ENCODE peak calls at places on chromosomes 16 and 17, in ten cellular contexts. One of them, this sample, is unnamed.

GRCh38 chr17:77785526-77785925 is 173.0 kb upstream of the TNRC6C start:
- DNase-seq in lower lobe of right lung: no peak
- DNase-seq in CD8-positive, alpha-beta T cell: no peak
- DNase-seq in omental fat pad: no peak
- DNase-seq in fibroblast of the aortic adventitia: no peak
- DNase-seq in AG04450: no peak
- DNase-seq in left ventricle myocardium inferior: no peak
- DNase-seq in lung: no peak
- DNase-seq in glutamatergic neuron: no peak
- DNase-seq in MM.1S: no peak
- DNase-seq in this sample: no peak

GRCh38 chr17:73394523-73395450 is 83.0 kb upstream of the CDC42EP4 start:
- DNase-seq in AG04450: no peak
- DNase-seq in glutamatergic neuron: no peak
- DNase-seq in lung: no peak
- DNase-seq in left ventricle myocardium inferior: no peak
- DNase-seq in lower lobe of right lung: peak
- DNase-seq in CD8-positive, alpha-beta T cell: no peak
- DNase-seq in fibroblast of the aortic adventitia: no peak
- DNase-seq in omental fat pad: no peak
- DNase-seq in MM.1S: no peak
- DNase-seq in this sample: no peak

GRCh38 chr16:55811811-55812210 is 21.1 kb downstream of the CES1 start:
- DNase-seq in MM.1S: no peak
- DNase-seq in CD8-positive, alpha-beta T cell: no peak
- DNase-seq in left ventricle myocardium inferior: no peak
- DNase-seq in fibroblast of the aortic adventitia: no peak
- DNase-seq in omental fat pad: no peak
- DNase-seq in lung: no peak
- DNase-seq in lower lobe of right lung: no peak
- DNase-seq in glutamatergic neuron: no peak
- DNase-seq in AG04450: no peak
- DNase-seq in this sample: no peak

GRCh38 chr17:46191332-46192210 is 1.7 kb downstream of the KANSL1 start:
- DNase-seq in fibroblast of the aortic adventitia: peak
- DNase-seq in CD8-positive, alpha-beta T cell: no peak
- DNase-seq in MM.1S: peak
- DNase-seq in AG04450: no peak
- DNase-seq in lower lobe of right lung: no peak
- DNase-seq in left ventricle myocardium inferior: no peak
- DNase-seq in glutamatergic neuron: peak
- DNase-seq in omental fat pad: no peak
- DNase-seq in lung: no peak
- DNase-seq in this sample: peak

GRCh38 chr17:33712120-33712519 is 419.0 kb upstream of the ASIC2 start:
- DNase-seq in CD8-positive, alpha-beta T cell: no peak
- DNase-seq in lung: no peak
- DNase-seq in fibroblast of the aortic adventitia: no peak
- DNase-seq in glutamatergic neuron: no peak
- DNase-seq in left ventricle myocardium inferior: no peak
- DNase-seq in MM.1S: no peak
- DNase-seq in AG04450: no peak
- DNase-seq in omental fat pad: no peak
- DNase-seq in lower lobe of right lung: no peak
- DNase-seq in this sample: no peak

GRCh38 chr16:57544129-57544653 is 1.7 kb downstream of the ADGRG5 start:
- DNase-seq in MM.1S: peak
- DNase-seq in fibroblast of the aortic adventitia: no peak
- DNase-seq in omental fat pad: peak
- DNase-seq in glutamatergic neuron: no peak
- DNase-seq in AG04450: no peak
- DNase-seq in lower lobe of right lung: peak
- DNase-seq in left ventricle myocardium inferior: no peak
- DNase-seq in lung: no peak
- DNase-seq in CD8-positive, alpha-beta T cell: no peak
- DNase-seq in this sample: peak

GRCh38 chr17:47220531-47220999 is 11.4 kb downstream of the MYL4 start:
- DNase-seq in left ventricle myocardium inferior: no peak
- DNase-seq in lung: no peak
- DNase-seq in fibroblast of the aortic adventitia: no peak
- DNase-seq in omental fat pad: no peak
- DNase-seq in lower lobe of right lung: no peak
- DNase-seq in AG04450: no peak
- DNase-seq in CD8-positive, alpha-beta T cell: no peak
- DNase-seq in glutamatergic neuron: no peak
- DNase-seq in MM.1S: no peak
- DNase-seq in this sample: no peak

GRCh38 chr16:27847030-27847550 is 216.4 kb downstream of the GSG1L start:
- DNase-seq in glutamatergic neuron: no peak
- DNase-seq in AG04450: no peak
- DNase-seq in MM.1S: no peak
- DNase-seq in left ventricle myocardium inferior: no peak
- DNase-seq in CD8-positive, alpha-beta T cell: no peak
- DNase-seq in fibroblast of the aortic adventitia: peak
- DNase-seq in omental fat pad: no peak
- DNase-seq in lung: no peak
- DNase-seq in lower lobe of right lung: no peak
- DNase-seq in this sample: no peak

GRCh38 chr16:85385463-85386331 is 227.4 kb upstream of the GSE1 start:
- DNase-seq in CD8-positive, alpha-beta T cell: no peak
- DNase-seq in glutamatergic neuron: peak
- DNase-seq in MM.1S: no peak
- DNase-seq in lower lobe of right lung: peak
- DNase-seq in AG04450: no peak
- DNase-seq in lung: no peak
- DNase-seq in left ventricle myocardium inferior: peak
- DNase-seq in fibroblast of the aortic adventitia: no peak
- DNase-seq in omental fat pad: no peak
- DNase-seq in this sample: no peak

GRCh38 chr16:48053346-48053745 is 102.4 kb downstream of the ABCC12 start:
- DNase-seq in lower lobe of right lung: peak
- DNase-seq in left ventricle myocardium inferior: no peak
- DNase-seq in MM.1S: no peak
- DNase-seq in fibroblast of the aortic adventitia: peak
- DNase-seq in omental fat pad: no peak
- DNase-seq in glutamatergic neuron: peak
- DNase-seq in CD8-positive, alpha-beta T cell: no peak
- DNase-seq in AG04450: peak
- DNase-seq in lung: peak
- DNase-seq in this sample: no peak

GRCh38 chr16:88732961-88733294 is 26.6 kb downstream of the CTU2 start:
- DNase-seq in MM.1S: no peak
- DNase-seq in omental fat pad: no peak
- DNase-seq in CD8-positive, alpha-beta T cell: no peak
- DNase-seq in lung: no peak
- DNase-seq in lower lobe of right lung: no peak
- DNase-seq in glutamatergic neuron: no peak
- DNase-seq in AG04450: no peak
- DNase-seq in fibroblast of the aortic adventitia: no peak
- DNase-seq in left ventricle myocardium inferior: no peak
- DNase-seq in this sample: no peak

GRCh38 chr16:88731699-88732098 is 25.4 kb downstream of the CTU2 start:
- DNase-seq in lower lobe of right lung: no peak
- DNase-seq in CD8-positive, alpha-beta T cell: no peak
- DNase-seq in omental fat pad: no peak
- DNase-seq in lung: no peak
- DNase-seq in MM.1S: no peak
- DNase-seq in glutamatergic neuron: peak
- DNase-seq in AG04450: no peak
- DNase-seq in fibroblast of the aortic adventitia: no peak
- DNase-seq in left ventricle myocardium inferior: no peak
- DNase-seq in this sample: peak

GRCh38 chr16:88730632-88731607 is 24.6 kb downstream of the CTU2 start:
- DNase-seq in lower lobe of right lung: no peak
- DNase-seq in fibroblast of the aortic adventitia: no peak
- DNase-seq in CD8-positive, alpha-beta T cell: no peak
- DNase-seq in AG04450: no peak
- DNase-seq in left ventricle myocardium inferior: no peak
- DNase-seq in MM.1S: no peak
- DNase-seq in glutamatergic neuron: peak
- DNase-seq in omental fat pad: no peak
- DNase-seq in lung: no peak
- DNase-seq in this sample: no peak

GRCh38 chr16:88733630-88734360 is 27.5 kb downstream of the CTU2 start:
- DNase-seq in MM.1S: no peak
- DNase-seq in fibroblast of the aortic adventitia: no peak
- DNase-seq in glutamatergic neuron: no peak
- DNase-seq in AG04450: no peak
- DNase-seq in lower lobe of right lung: no peak
- DNase-seq in left ventricle myocardium inferior: no peak
- DNase-seq in omental fat pad: no peak
- DNase-seq in lung: no peak
- DNase-seq in CD8-positive, alpha-beta T cell: no peak
- DNase-seq in this sample: no peak

GRCh38 chr16:88732172-88732960 is 26.1 kb downstream of the CTU2 start:
- DNase-seq in glutamatergic neuron: no peak
- DNase-seq in MM.1S: no peak
- DNase-seq in lower lobe of right lung: no peak
- DNase-seq in omental fat pad: no peak
- DNase-seq in fibroblast of the aortic adventitia: no peak
- DNase-seq in left ventricle myocardium inferior: no peak
- DNase-seq in AG04450: no peak
- DNase-seq in CD8-positive, alpha-beta T cell: no peak
- DNase-seq in lung: no peak
- DNase-seq in this sample: no peak
- TF ChIP-seq CTCF in glutamatergic neuron: no peak
- TF ChIP-seq CTCF in MM.1S: no peak
- TF ChIP-seq CTCF in lower lobe of right lung: no peak
- TF ChIP-seq CTCF in omental fat pad: no peak
- TF ChIP-seq CTCF in fibroblast of the aortic adventitia: no peak
- TF ChIP-seq CTCF in left ventricle myocardium inferior: no peak
- TF ChIP-seq CTCF in AG04450: no peak
- TF ChIP-seq CTCF in CD8-positive, alpha-beta T cell: no peak
- TF ChIP-seq CTCF in lung: no peak
- TF ChIP-seq CTCF in this sample: no peak

GRCh38 chr16:75485230-75486013 is 9.8 kb downstream of the CHST6 start:
- DNase-seq in fibroblast of the aortic adventitia: no peak
- DNase-seq in omental fat pad: no peak
- DNase-seq in CD8-positive, alpha-beta T cell: no peak
- DNase-seq in lower lobe of right lung: no peak
- DNase-seq in left ventricle myocardium inferior: no peak
- DNase-seq in MM.1S: no peak
- DNase-seq in AG04450: no peak
- DNase-seq in lung: no peak
- DNase-seq in glutamatergic neuron: no peak
- DNase-seq in this sample: no peak

GRCh38 chr16:75486014-75486404 is 9.2 kb downstream of the CHST6 start:
- DNase-seq in omental fat pad: no peak
- DNase-seq in MM.1S: peak
- DNase-seq in left ventricle myocardium inferior: no peak
- DNase-seq in fibroblast of the aortic adventitia: no peak
- DNase-seq in glutamatergic neuron: no peak
- DNase-seq in lower lobe of right lung: no peak
- DNase-seq in lung: no peak
- DNase-seq in AG04450: no peak
- DNase-seq in CD8-positive, alpha-beta T cell: no peak
- DNase-seq in this sample: no peak

GRCh38 chr16:75486666-75487313 is 8.5 kb downstream of the CHST6 start:
- DNase-seq in lung: no peak
- DNase-seq in CD8-positive, alpha-beta T cell: no peak
- DNase-seq in glutamatergic neuron: no peak
- DNase-seq in MM.1S: no peak
- DNase-seq in lower lobe of right lung: no peak
- DNase-seq in AG04450: no peak
- DNase-seq in fibroblast of the aortic adventitia: no peak
- DNase-seq in omental fat pad: no peak
- DNase-seq in left ventricle myocardium inferior: no peak
- DNase-seq in this sample: peak

GRCh38 chr16:75491876-75492275 is 3.4 kb downstream of the CHST6 start:
- DNase-seq in lower lobe of right lung: no peak
- DNase-seq in lung: no peak
- DNase-seq in AG04450: no peak
- DNase-seq in CD8-positive, alpha-beta T cell: no peak
- DNase-seq in left ventricle myocardium inferior: no peak
- DNase-seq in glutamatergic neuron: peak
- DNase-seq in fibroblast of the aortic adventitia: no peak
- DNase-seq in MM.1S: no peak
- DNase-seq in omental fat pad: no peak
- DNase-seq in this sample: peak

DNA sequence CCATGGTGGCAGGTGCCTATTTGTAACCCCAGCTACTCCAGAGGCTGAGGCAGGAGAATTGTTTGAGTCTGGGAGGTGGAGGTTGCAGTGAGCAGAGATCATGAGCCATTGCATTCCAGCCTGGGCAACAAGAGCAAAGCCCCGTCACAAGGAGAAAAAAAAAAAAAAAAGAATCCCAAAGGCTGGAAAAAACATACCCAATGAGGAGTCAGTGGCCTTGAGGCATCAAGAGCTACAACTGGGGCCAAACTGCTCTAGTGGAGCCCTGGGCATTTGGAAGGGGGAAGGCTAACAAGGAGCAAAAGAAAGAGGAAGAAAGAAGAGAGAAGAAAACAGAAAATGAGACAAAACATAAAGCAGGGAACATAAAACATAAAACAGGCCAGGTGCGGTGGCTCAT is 6.9 kb downstream of the CHST6 start:
- DNase-seq in fibroblast of the aortic adventitia: no peak
- DNase-seq in omental fat pad: no peak
- DNase-seq in AG04450: no peak
- DNase-seq in CD8-positive, alpha-beta T cell: no peak
- DNase-seq in lower lobe of right lung: no peak
- DNase-seq in MM.1S: no peak
- DNase-seq in glutamatergic neuron: no peak
- DNase-seq in left ventricle myocardium inferior: no peak
- DNase-seq in lung: no peak
- DNase-seq in this sample: no peak
- TF ChIP-seq CTCF in fibroblast of the aortic adventitia: no peak
- TF ChIP-seq CTCF in omental fat pad: no peak
- TF ChIP-seq CTCF in AG04450: no peak
- TF ChIP-seq CTCF in CD8-positive, alpha-beta T cell: no peak
- TF ChIP-seq CTCF in lower lobe of right lung: no peak
- TF ChIP-seq CTCF in MM.1S: no peak
- TF ChIP-seq CTCF in glutamatergic neuron: no peak
- TF ChIP-seq CTCF in left ventricle myocardium inferior: no peak
- TF ChIP-seq CTCF in lung: no peak
- TF ChIP-seq CTCF in this sample: no peak

GRCh38 chr16:81140930-81141780 is 45.0 kb upstream of the GCSH start:
- DNase-seq in fibroblast of the aortic adventitia: no peak
- DNase-seq in omental fat pad: no peak
- DNase-seq in AG04450: no peak
- DNase-seq in lung: no peak
- DNase-seq in left ventricle myocardium inferior: no peak
- DNase-seq in glutamatergic neuron: peak
- DNase-seq in MM.1S: no peak
- DNase-seq in CD8-positive, alpha-beta T cell: no peak
- DNase-seq in lower lobe of right lung: no peak
- DNase-seq in this sample: no peak
- TF ChIP-seq CTCF in fibroblast of the aortic adventitia: peak
- TF ChIP-seq CTCF in omental fat pad: no peak
- TF ChIP-seq CTCF in AG04450: peak
- TF ChIP-seq CTCF in lung: no peak
- TF ChIP-seq CTCF in left ventricle myocardium inferior: no peak
- TF ChIP-seq CTCF in glutamatergic neuron: peak
- TF ChIP-seq CTCF in MM.1S: peak
- TF ChIP-seq CTCF in CD8-positive, alpha-beta T cell: no peak
- TF ChIP-seq CTCF in lower lobe of right lung: no peak
- TF ChIP-seq CTCF in this sample: peak

DNA sequence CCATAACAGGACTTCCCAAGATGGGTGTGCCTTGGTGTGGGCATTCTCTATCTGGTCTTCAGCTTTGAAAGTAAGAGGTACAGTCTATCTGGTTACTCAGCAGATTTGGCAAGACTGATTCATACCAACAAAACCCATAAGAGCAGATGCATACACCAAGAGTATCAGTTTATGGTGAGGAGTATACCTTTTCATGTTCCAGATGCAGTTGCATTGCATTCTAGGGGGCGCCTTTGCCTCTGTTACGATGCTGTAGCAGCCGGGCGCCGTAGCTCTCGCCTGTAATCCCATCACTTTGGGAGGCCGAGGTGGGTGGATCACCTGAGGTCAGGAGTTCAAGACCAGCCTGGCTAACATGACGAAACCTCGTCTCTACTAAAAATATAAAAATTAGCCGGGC is 31.1 kb upstream of the CARMIL2 start:
- DNase-seq in lung: no peak
- DNase-seq in glutamatergic neuron: no peak
- DNase-seq in AG04450: no peak
- DNase-seq in left ventricle myocardium inferior: no peak
- DNase-seq in fibroblast of the aortic adventitia: no peak
- DNase-seq in lower lobe of right lung: no peak
- DNase-seq in omental fat pad: no peak
- DNase-seq in MM.1S: no peak
- DNase-seq in CD8-positive, alpha-beta T cell: no peak
- DNase-seq in this sample: no peak
- TF ChIP-seq CTCF in lung: no peak
- TF ChIP-seq CTCF in glutamatergic neuron: no peak
- TF ChIP-seq CTCF in AG04450: no peak
- TF ChIP-seq CTCF in left ventricle myocardium inferior: no peak
- TF ChIP-seq CTCF in fibroblast of the aortic adventitia: no peak
- TF ChIP-seq CTCF in lower lobe of right lung: no peak
- TF ChIP-seq CTCF in omental fat pad: no peak
- TF ChIP-seq CTCF in MM.1S: no peak
- TF ChIP-seq CTCF in CD8-positive, alpha-beta T cell: no peak
- TF ChIP-seq CTCF in this sample: peak

This sample was measured in GM13977.